ENCODE peak calls at places on chromosomes 13 and 19, in six cellular contexts. L is stomach, Z is A549, A is sigmoid colon, T is tibial nerve, Q is K562. X is an unnamed sample.

GRCh38 chr19:16367269-16367683 is 42.6 kb downstream of the KLF2 start:
- DNase-seq in L (no peak), Z (no peak), A (peak), T (no peak), Q (no peak), X (no peak)

GRCh38 chr13:113742000-113742441 is 17.0 kb upstream of the TMEM255B start:
- DNase-seq in L (peak), Z (no peak), A (no peak), T (no peak), Q (peak), X (no peak)

GRCh38 chr19:13363235-13363634 is 143.0 kb downstream of the CACNA1A start:
- DNase-seq in L (no peak), Z (no peak), A (no peak), T (no peak), Q (no peak), X (no peak)

GRCh38 chr19:17209126-17210036 is 5.8 kb upstream of the USE1 start:
- DNase-seq in L (peak), Z (peak), A (no peak), T (no peak), Q (peak), X (no peak)

GRCh38 chr13:26600345-26600761 is 42.9 kb downstream of the WASF3 start:
- DNase-seq in L (no peak), Z (no peak), A (peak), T (no peak), Q (no peak), X (no peak)

GRCh38 chr19:30222993-30223865 is 149.0 kb upstream of the ZNF536 start:
- DNase-seq in L (no peak), Z (no peak), A (peak), T (no peak), Q (no peak), X (no peak)

GRCh38 chr19:3981736-3982681 is 3.3 kb downstream of the EEF2 start:
- DNase-seq in L (no peak), Z (no peak), A (peak), T (no peak), Q (no peak), X (no peak)

GRCh38 chr19:53549354-53549753 is 11.4 kb downstream of the ZNF331 start:
- DNase-seq in L (no peak), Z (no peak), A (no peak), T (no peak), Q (no peak), X (no peak)

GRCh38 chr13:93476175-93476574 is 249.6 kb downstream of the GPC6 start:
- DNase-seq in L (no peak), Z (no peak), A (no peak), T (no peak), Q (no peak), X (no peak)

GRCh38 chr19:15623711-15624318 is 8.8 kb downstream of the CYP4F8 start:
- DNase-seq in L (no peak), Z (no peak), A (no peak), T (no peak), Q (peak), X (no peak)

GRCh38 chr13:32098275-32098674 is 66.7 kb downstream of the FRY start:
- DNase-seq in L (no peak), Z (no peak), A (no peak), T (no peak), Q (no peak), X (no peak)

GRCh38 chr19:54905908-54906511 is at the start of gene NCR1:
- DNase-seq in L (no peak), Z (no peak), A (no peak), T (no peak), Q (peak), X (no peak)

GRCh38 chr19:44972802-44973201 is 17.6 kb downstream of the CLPTM1 start:
- DNase-seq in L (no peak), Z (no peak), A (no peak), T (no peak), Q (no peak), X (no peak)

GRCh38 chr19:6042776-6043726 is 65.1 kb upstream of the RANBP3 start:
- DNase-seq in L (no peak), Z (no peak), A (no peak), T (no peak), Q (no peak), X (peak)

GRCh38 chr19:41877490-41877876 is 404 bp downstream of the CD79A start:
- DNase-seq in L (no peak), Z (no peak), A (no peak), T (no peak), Q (peak), X (no peak)
- H3K4me3 ChIP-seq in L (no peak), Z (no peak), A (no peak), T (no peak), Q (no peak), X (peak)

DNA sequence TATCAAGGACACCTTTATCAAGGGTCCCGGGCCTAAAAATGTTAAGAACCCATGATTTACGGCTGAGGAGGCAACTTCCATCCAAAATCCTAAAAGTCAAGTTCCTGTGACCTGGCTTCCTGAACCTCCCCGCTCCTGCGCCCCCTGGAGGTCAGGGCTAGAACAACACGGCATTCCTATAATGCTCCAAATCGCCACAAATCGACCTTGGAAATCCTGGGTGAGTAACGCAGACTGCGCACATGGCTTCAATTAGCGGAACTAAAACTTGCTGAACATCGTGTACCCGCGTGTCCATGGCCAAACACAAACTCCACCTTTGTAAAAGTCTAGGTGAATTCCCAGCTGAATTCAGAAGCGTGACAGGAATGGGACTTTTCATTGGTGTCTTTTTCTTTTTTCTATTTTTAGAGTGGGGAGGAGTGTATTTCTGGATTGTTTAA is 4.3 kb upstream of the C5AR1 start:
- DNase-seq in L (peak), Z (peak), A (peak), T (peak), Q (peak), X (peak)
- TF ChIP-seq EP300 in L (no peak), Z (no peak), A (no peak), T (no peak), Q (no peak), X (no peak)

GRCh38 chr19:41175825-41176734 is 16.9 kb upstream of the CYP2S1 start:
- DNase-seq in L (peak), Z (peak), A (no peak), T (peak), Q (no peak), X (no peak)
- H3K27ac ChIP-seq in L (no peak), Z (peak), A (peak), T (no peak), Q (no peak), X (no peak)

DNA sequence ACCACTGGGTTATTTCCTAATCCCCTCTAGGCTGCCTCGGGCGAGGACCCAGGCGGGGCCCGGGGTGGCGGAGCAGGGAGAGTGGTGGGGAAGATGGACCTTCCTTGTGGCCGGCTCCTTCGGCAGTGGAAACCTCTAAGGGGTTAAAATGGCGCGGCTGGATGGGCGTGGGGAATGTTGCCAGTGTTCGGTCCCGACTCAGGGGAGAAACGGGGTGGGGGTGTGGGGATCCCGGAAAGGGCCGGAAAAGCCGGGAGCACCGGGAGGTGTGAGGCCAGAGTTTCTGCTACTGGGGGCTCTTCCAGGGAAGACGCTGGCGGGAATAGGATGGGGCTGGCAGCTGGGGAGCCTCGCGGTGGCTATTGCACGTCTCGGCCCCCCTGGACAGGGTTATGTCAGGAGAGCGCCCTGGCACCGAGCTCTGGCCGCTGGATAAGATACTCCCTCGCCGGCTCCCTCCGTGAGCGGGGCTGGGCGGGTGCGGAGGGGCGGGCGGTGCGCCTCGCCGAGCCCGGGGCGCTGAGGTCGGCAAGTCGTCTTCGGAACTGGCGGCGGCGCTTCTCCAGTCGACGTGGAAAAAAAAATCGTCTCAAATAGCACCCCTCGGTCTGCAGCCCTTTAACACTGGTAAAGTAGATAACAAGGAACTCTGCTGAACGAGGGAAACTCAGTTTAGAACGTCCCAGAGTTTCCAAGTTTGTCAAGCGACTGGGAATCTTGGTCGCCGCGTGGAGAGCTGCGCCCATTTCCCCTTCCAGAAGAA is 114.9 kb downstream of the KCNRG start:
- DNase-seq in L (no peak), Z (peak), A (peak), T (peak), Q (no peak), X (peak)
- H3K4me3 ChIP-seq in L (peak), Z (peak), A (peak), T (peak), Q (no peak), X (peak)

GRCh38 chr13:46094478-46094877 is 10.4 kb downstream of the CPB2 start:
- DNase-seq in L (no peak), Z (no peak), A (no peak), T (no peak), Q (no peak), X (no peak)
- TF ChIP-seq EP300 in L (no peak), Z (no peak), A (no peak), T (no peak), Q (no peak), X (no peak)

GRCh38 chr19:14437578-14438140 is 4.6 kb downstream of the PKN1 start:
- DNase-seq in L (no peak), Z (no peak), A (no peak), T (no peak), Q (no peak), X (no peak)
- H3K27ac ChIP-seq in L (no peak), Z (no peak), A (no peak), T (no peak), Q (no peak), X (no peak)

DNA sequence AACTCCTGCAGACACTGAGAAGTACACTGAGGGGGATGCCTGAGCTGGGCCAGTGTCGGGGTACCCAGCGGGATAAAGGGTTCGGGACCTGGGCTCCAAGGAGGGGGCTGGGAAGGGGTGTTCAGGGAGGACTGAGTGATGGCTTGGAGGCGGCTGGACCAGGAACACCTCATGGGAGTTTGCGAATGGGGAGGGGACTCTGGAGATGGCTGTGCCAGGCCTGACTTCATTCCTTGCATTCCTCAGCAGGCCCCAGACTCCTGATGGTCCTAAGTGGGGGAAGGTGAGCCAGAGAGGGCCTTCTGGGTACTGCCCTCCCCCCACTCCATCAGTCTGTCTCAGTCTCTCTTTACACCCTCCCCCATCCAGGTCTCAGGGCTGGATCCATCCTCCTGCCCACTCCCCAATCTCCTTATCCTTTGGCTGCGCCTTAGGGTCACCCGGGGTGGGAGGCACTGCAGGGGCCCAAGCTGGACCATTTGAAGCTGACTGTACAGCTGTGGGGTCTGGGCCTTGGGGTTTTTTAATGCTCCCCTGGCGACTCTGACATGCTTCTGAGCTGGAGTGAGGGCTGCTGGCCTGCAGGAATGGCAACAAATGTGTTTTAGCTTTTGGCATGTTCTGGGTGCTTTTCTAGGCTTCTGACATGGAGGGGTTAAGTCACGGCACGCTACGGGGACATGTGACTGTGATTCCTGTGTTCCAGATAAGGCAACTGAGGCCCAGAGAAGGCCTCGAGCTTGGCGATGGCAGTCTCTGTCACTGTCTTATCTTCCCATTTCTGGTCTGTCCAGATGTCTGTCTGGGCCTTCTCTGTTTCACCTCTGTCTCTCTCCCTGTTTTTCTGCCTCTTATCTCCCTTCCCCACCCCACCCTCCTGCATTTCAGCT is 14.0 kb downstream of the PAK4 start:
- DNase-seq in L (no peak), Z (no peak), A (no peak), T (no peak), Q (peak), X (no peak)
- H3K4me3 ChIP-seq in L (no peak), Z (no peak), A (no peak), T (no peak), Q (no peak), X (no peak)

X was measured in esophagus muscularis mucosa.